ENCODE peak calls at places on chromosomes 4 and X, in seven cellular contexts. C is mesendoderm, N is glutamatergic neuron, W is NCI-H1092, E is NCI-H2171 treated with DMSO at 0.1 percent for 48 hours, I is left colon, A is Caco-2. B is an unnamed sample.

GRCh38 chr4:106914223-106914622 is 121.9 kb downstream of the DKK2 start:
- DNase-seq in C (no peak), N (no peak), W (no peak), E (no peak), I (no peak), A (no peak), B (no peak)

GRCh38 chr4:5924466-5925125 is 31.7 kb upstream of the CRMP1 start:
- DNase-seq in C (no peak), N (no peak), W (no peak), E (no peak), I (no peak), A (no peak), B (no peak)

GRCh38 chr4:87007345-87008181 is 72.8 kb downstream of the AFF1 start:
- DNase-seq in C (peak; percentile 76), N (peak; percentile 69), W (peak; percentile 69), E (peak; percentile 64), I (peak; percentile 75), A (no peak), B (peak; percentile 31)

GRCh38 chr4:62135565-62136156 is 935.5 kb downstream of the ADGRL3 start:
- DNase-seq in C (no peak), N (no peak), W (no peak), E (no peak), I (no peak), A (no peak), B (no peak)

GRCh38 chr4:71711985-71712348 is 71.9 kb downstream of the GC start:
- DNase-seq in C (no peak), N (no peak), W (no peak), E (no peak), I (no peak), A (no peak), B (no peak)

GRCh38 chrX:4844376-4844775 is 1130.9 kb upstream of the PRKX start:
- DNase-seq in C (no peak), N (no peak), W (no peak), E (no peak), I (no peak), A (peak; percentile 37), B (no peak)

GRCh38 chrX:20361081-20361889 is 94.6 kb upstream of the RPS6KA3 start:
- DNase-seq in C (peak; percentile 50), N (no peak), W (no peak), E (no peak), I (no peak), A (peak; percentile 39), B (no peak)

GRCh38 chr4:5821665-5822358 is 71.1 kb downstream of the CRMP1 start:
- DNase-seq in C (peak; percentile 67), N (peak; percentile 70), W (no peak), E (no peak), I (no peak), A (no peak), B (no peak)

GRCh38 chr4:3630934-3631585 is 98.8 kb upstream of the LRPAP1 start:
- DNase-seq in C (no peak), N (no peak), W (no peak), E (no peak), I (peak; percentile 32), A (no peak), B (no peak)

GRCh38 chrX:80810365-80810978 is 795 bp upstream of the BRWD3 start:
- DNase-seq in C (peak; percentile 38), N (no peak), W (no peak), E (no peak), I (no peak), A (no peak), B (no peak)

GRCh38 chr4:17030543-17030942 is 132.1 kb upstream of the LDB2 start:
- DNase-seq in C (peak; percentile 53), N (no peak), W (no peak), E (no peak), I (no peak), A (no peak), B (no peak)

GRCh38 chr4:37757705-37758104 is 68.8 kb upstream of the PGM2 start:
- DNase-seq in C (no peak), N (no peak), W (no peak), E (no peak), I (no peak), A (no peak), B (no peak)

GRCh38 chrX:12973561-12974216 is 1.2 kb upstream of the TMSB4X start:
- DNase-seq in C (no peak), N (no peak), W (no peak), E (no peak), I (no peak), A (no peak), B (no peak)

GRCh38 chr4:108018038-108018883 is 28.6 kb downstream of the HADH start:
- DNase-seq in C (peak; percentile 81), N (peak; percentile 89), W (peak; percentile 29), E (peak; percentile 2), I (peak; percentile 87), A (peak; percentile 69), B (peak; percentile 62)

GRCh38 chr4:42280327-42281095 is 116.8 kb upstream of the SHISA3 start:
- DNase-seq in C (peak; percentile 44), N (no peak), W (peak; percentile 7), E (peak; percentile 1), I (no peak), A (no peak), B (peak; percentile 5)

GRCh38 chrX:153522259-153522658 is 4.8 kb downstream of the ATP2B3 start:
- DNase-seq in C (no peak), N (no peak), W (no peak), E (no peak), I (no peak), A (no peak), B (no peak)

GRCh38 chrX:143047511-143047910 is 21.8 kb downstream of the SPANXN4 start:
- DNase-seq in C (no peak), N (no peak), W (no peak), E (no peak), I (no peak), A (no peak), B (no peak)

GRCh38 chr4:173878701-173879100 is 348.7 kb upstream of the HAND2 start:
- DNase-seq in C (peak; percentile 87), N (no peak), W (no peak), E (no peak), I (no peak), A (no peak), B (no peak)

GRCh38 chr4:89929425-89930272 is 35.0 kb downstream of the MMRN1 start:
- DNase-seq in C (peak; percentile 3), N (no peak), W (no peak), E (no peak), I (no peak), A (no peak), B (no peak)

GRCh38 chrX:7446815-7447214 is 298.9 kb upstream of the PUDP start:
- DNase-seq in C (peak; percentile 21), N (no peak), W (no peak), E (no peak), I (no peak), A (peak; percentile 48), B (no peak)

GRCh38 chrX:30957753-30958152 is 68.7 kb upstream of the TAB3 start:
- DNase-seq in C (peak; percentile 61), N (no peak), W (no peak), E (no peak), I (no peak), A (peak; percentile 61), B (no peak)